ENCODE peak calls at places on chromosomes 7 and 10, in five cellular contexts. One of them, this sample, is unnamed.

GRCh38 chr10:14126697-14127440 is 203.9 kb downstream of the FRMD4A start:
- DNase-seq in left lung: no peak
- DNase-seq in K562: no peak
- DNase-seq in dorsolateral prefrontal cortex: no peak
- DNase-seq in cardiac muscle cell: no peak
- DNase-seq in this sample: no peak

GRCh38 chr10:91632671-91633550 is at the start of gene PPP1R3C:
- DNase-seq in K562: no peak
- DNase-seq in left lung: peak
- DNase-seq in cardiac muscle cell: peak
- DNase-seq in dorsolateral prefrontal cortex: peak
- DNase-seq in this sample: peak

GRCh38 chr7:44292876-44293560 is 32.4 kb downstream of the CAMK2B start:
- DNase-seq in dorsolateral prefrontal cortex: no peak
- DNase-seq in K562: no peak
- DNase-seq in left lung: peak
- DNase-seq in cardiac muscle cell: no peak
- DNase-seq in this sample: no peak

GRCh38 chr10:92699518-92700272 is 9.9 kb downstream of the HHEX start:
- DNase-seq in K562: no peak
- DNase-seq in left lung: peak
- DNase-seq in cardiac muscle cell: peak
- DNase-seq in dorsolateral prefrontal cortex: no peak
- DNase-seq in this sample: peak

GRCh38 chr7:86928308-86928707 is 131.1 kb downstream of the ELAPOR2 start:
- DNase-seq in left lung: peak
- DNase-seq in K562: no peak
- DNase-seq in cardiac muscle cell: no peak
- DNase-seq in dorsolateral prefrontal cortex: no peak
- DNase-seq in this sample: no peak

GRCh38 chr7:22726849-22727792 is at the start of gene IL6:
- DNase-seq in K562: peak
- DNase-seq in left lung: peak
- DNase-seq in cardiac muscle cell: peak
- DNase-seq in dorsolateral prefrontal cortex: peak
- DNase-seq in this sample: peak

GRCh38 chr10:95815133-95815532 is 59.2 kb downstream of the ENTPD1 start:
- DNase-seq in cardiac muscle cell: no peak
- DNase-seq in left lung: no peak
- DNase-seq in dorsolateral prefrontal cortex: no peak
- DNase-seq in K562: no peak
- DNase-seq in this sample: no peak

GRCh38 chr10:50452603-50453002 is 171.2 kb downstream of the SGMS1 start:
- DNase-seq in cardiac muscle cell: no peak
- DNase-seq in left lung: no peak
- DNase-seq in dorsolateral prefrontal cortex: no peak
- DNase-seq in K562: no peak
- DNase-seq in this sample: no peak

GRCh38 chr10:118775478-118775877 is 20.7 kb upstream of the CACUL1 start:
- DNase-seq in dorsolateral prefrontal cortex: no peak
- DNase-seq in left lung: no peak
- DNase-seq in K562: no peak
- DNase-seq in cardiac muscle cell: peak
- DNase-seq in this sample: peak

GRCh38 chr10:16832351-16833080 is 15.3 kb upstream of the RSU1 start:
- DNase-seq in left lung: no peak
- DNase-seq in K562: no peak
- DNase-seq in cardiac muscle cell: peak
- DNase-seq in dorsolateral prefrontal cortex: no peak
- DNase-seq in this sample: peak

GRCh38 chr7:129363-130221 is 62.8 kb upstream of the FAM20C start:
- DNase-seq in cardiac muscle cell: peak
- DNase-seq in left lung: peak
- DNase-seq in K562: no peak
- DNase-seq in dorsolateral prefrontal cortex: peak
- DNase-seq in this sample: peak

GRCh38 chr7:2567663-2568238 is 9.0 kb downstream of the IQCE start:
- DNase-seq in left lung: peak
- DNase-seq in cardiac muscle cell: peak
- DNase-seq in K562: no peak
- DNase-seq in dorsolateral prefrontal cortex: peak
- DNase-seq in this sample: peak

GRCh38 chr7:2520131-2520807 is 695 bp downstream of the LFNG start:
- DNase-seq in dorsolateral prefrontal cortex: no peak
- DNase-seq in K562: peak
- DNase-seq in left lung: peak
- DNase-seq in cardiac muscle cell: no peak
- DNase-seq in this sample: no peak

GRCh38 chr10:52353960-52354394 is 39.9 kb downstream of the DKK1 start:
- DNase-seq in K562: no peak
- DNase-seq in left lung: no peak
- DNase-seq in cardiac muscle cell: peak
- DNase-seq in dorsolateral prefrontal cortex: no peak
- DNase-seq in this sample: peak

GRCh38 chr7:25856056-25856780 is 295.8 kb upstream of the NFE2L3 start:
- DNase-seq in K562: no peak
- DNase-seq in dorsolateral prefrontal cortex: no peak
- DNase-seq in cardiac muscle cell: no peak
- DNase-seq in left lung: no peak
- DNase-seq in this sample: peak

GRCh38 chr10:24257588-24257987 is 48.6 kb downstream of the KIAA1217 start:
- DNase-seq in dorsolateral prefrontal cortex: no peak
- DNase-seq in cardiac muscle cell: no peak
- DNase-seq in left lung: no peak
- DNase-seq in K562: no peak
- DNase-seq in this sample: no peak

GRCh38 chr10:24254180-24254579 is 45.2 kb downstream of the KIAA1217 start:
- DNase-seq in K562: no peak
- DNase-seq in dorsolateral prefrontal cortex: no peak
- DNase-seq in left lung: no peak
- DNase-seq in cardiac muscle cell: peak
- DNase-seq in this sample: no peak

GRCh38 chr10:24256619-24257018 is 47.7 kb downstream of the KIAA1217 start:
- DNase-seq in cardiac muscle cell: no peak
- DNase-seq in dorsolateral prefrontal cortex: no peak
- DNase-seq in left lung: no peak
- DNase-seq in K562: no peak
- DNase-seq in this sample: no peak

GRCh38 chr10:24255115-24255895 is 46.4 kb downstream of the KIAA1217 start:
- DNase-seq in dorsolateral prefrontal cortex: no peak
- DNase-seq in left lung: no peak
- DNase-seq in cardiac muscle cell: no peak
- DNase-seq in K562: no peak
- DNase-seq in this sample: no peak

GRCh38 chr10:24255907-24256306 is 47.0 kb downstream of the KIAA1217 start:
- DNase-seq in dorsolateral prefrontal cortex: no peak
- DNase-seq in cardiac muscle cell: no peak
- DNase-seq in K562: no peak
- DNase-seq in left lung: no peak
- DNase-seq in this sample: no peak
- H3K4me3 ChIP-seq in dorsolateral prefrontal cortex: no peak
- H3K4me3 ChIP-seq in cardiac muscle cell: no peak
- H3K4me3 ChIP-seq in K562: no peak
- H3K4me3 ChIP-seq in left lung: no peak
- H3K4me3 ChIP-seq in this sample: no peak

DNA sequence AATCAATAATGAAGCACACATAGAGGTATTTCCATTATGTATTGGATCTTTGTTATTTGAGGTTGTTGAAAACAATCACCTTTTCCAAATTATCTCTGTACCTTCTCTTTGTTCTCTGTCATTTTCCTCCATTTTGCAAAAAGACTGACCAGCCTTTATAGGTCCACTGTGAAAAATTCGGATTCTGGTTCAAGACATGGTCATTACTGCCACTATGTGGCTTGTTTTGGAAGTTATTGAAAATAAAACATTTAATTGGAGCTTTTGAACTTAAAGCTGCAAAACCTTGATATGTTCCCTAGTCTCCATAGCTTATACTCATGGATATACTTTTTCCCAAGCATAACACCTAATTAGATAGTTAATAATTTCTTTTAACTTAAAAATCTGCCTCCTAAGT is 1094.4 kb downstream of the NRG3 start:
- DNase-seq in left lung: no peak
- DNase-seq in K562: no peak
- DNase-seq in dorsolateral prefrontal cortex: no peak
- DNase-seq in cardiac muscle cell: peak
- DNase-seq in this sample: peak
- TF ChIP-seq CTCF in left lung: peak
- TF ChIP-seq CTCF in K562: no peak
- TF ChIP-seq CTCF in dorsolateral prefrontal cortex: peak
- TF ChIP-seq CTCF in cardiac muscle cell: peak
- TF ChIP-seq CTCF in this sample: peak

DNA sequence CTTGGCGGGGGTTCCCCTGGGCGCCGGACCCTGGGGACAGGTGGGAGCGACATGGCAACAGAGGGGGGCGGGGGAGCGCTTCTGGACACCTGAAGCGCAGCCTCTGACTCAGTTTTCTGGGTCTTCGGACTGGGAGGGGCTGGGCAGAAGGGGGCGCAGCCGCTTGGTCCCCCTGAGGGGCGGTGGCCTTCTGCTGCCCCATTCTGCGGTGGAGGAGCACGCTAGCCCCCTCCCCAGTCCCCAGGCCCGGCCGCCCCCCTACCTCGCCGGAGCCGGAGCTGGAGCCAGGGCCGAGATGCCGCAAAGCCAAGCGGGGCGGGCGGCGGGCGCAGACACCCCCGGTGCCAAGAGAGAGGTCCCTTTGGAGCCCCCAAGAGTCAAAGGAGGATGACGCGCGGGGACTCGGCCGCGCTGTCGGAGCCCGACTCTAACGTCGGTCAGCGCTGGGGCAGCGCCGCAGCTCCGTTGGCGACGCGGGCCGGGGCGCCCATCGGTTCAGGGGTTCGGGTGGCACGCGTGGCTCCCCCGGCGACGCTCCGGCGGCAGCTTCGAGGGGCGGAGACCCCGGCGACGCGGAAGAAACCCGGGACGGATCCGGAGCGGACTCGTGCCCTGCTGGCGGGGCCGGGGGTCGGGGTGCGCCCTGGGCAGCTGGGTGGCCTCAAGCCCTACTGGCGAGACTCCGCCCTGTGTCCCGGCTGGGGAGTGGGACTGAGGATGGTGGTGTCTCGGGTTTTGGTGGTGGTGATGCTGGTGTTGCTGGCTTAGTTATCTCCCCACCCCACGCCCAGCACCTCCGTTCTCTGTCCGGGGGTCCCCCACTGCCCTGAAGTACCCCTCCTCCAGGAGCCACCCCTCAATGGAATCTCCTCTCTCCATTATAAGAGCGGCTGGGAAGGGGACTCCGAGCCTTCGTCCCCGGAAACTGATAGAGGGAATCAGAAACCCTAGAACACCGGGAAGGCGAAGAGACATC is at the start of gene NAT16:
- DNase-seq in K562: peak
- DNase-seq in dorsolateral prefrontal cortex: no peak
- DNase-seq in left lung: no peak
- DNase-seq in cardiac muscle cell: no peak
- DNase-seq in this sample: no peak
- H3K4me3 ChIP-seq in K562: no peak
- H3K4me3 ChIP-seq in dorsolateral prefrontal cortex: peak
- H3K4me3 ChIP-seq in left lung: no peak
- H3K4me3 ChIP-seq in cardiac muscle cell: peak
- H3K4me3 ChIP-seq in this sample: no peak

GRCh38 chr7:70189776-70190175 is 591.5 kb downstream of the AUTS2 start:
- DNase-seq in dorsolateral prefrontal cortex: no peak
- DNase-seq in left lung: no peak
- DNase-seq in cardiac muscle cell: no peak
- DNase-seq in K562: no peak
- DNase-seq in this sample: no peak

GRCh38 chr7:70189261-70189660 is 591.0 kb downstream of the AUTS2 start:
- DNase-seq in dorsolateral prefrontal cortex: no peak
- DNase-seq in left lung: no peak
- DNase-seq in cardiac muscle cell: no peak
- DNase-seq in K562: no peak
- DNase-seq in this sample: no peak

GRCh38 chr7:70190266-70190665 is 592.0 kb downstream of the AUTS2 start:
- DNase-seq in left lung: no peak
- DNase-seq in dorsolateral prefrontal cortex: no peak
- DNase-seq in cardiac muscle cell: no peak
- DNase-seq in K562: no peak
- DNase-seq in this sample: no peak

DNA sequence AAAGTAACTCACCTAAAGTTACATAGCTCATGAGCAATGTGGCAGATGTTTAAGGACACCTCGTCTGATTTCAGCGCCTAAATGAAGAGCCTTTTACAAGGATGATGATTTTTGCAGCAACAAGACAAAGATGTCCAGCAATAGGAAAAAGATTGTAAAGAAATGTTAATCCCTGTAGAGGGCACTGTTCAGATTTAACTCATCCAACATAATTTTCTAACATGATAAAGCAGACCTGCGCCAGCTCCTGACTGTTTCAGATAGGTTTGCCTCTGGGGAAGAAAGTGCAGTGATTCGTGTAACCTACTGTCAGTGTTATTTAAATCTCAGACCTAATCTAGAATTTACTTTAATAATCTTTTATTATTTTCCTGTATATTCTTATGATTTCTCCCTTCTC is 595.2 kb downstream of the AUTS2 start:
- DNase-seq in K562: no peak
- DNase-seq in left lung: no peak
- DNase-seq in dorsolateral prefrontal cortex: no peak
- DNase-seq in cardiac muscle cell: peak
- DNase-seq in this sample: peak
- TF ChIP-seq CTCF in K562: no peak
- TF ChIP-seq CTCF in left lung: no peak
- TF ChIP-seq CTCF in dorsolateral prefrontal cortex: no peak
- TF ChIP-seq CTCF in cardiac muscle cell: peak
- TF ChIP-seq CTCF in this sample: peak

This sample was measured in fibroblast of villous mesenchyme.